ENCODE peak calls at places on chromosomes 12 and 14, in eight cellular contexts. P is fibroblast of the aortic adventitia, T is omental fat pad, B is T-helper 1 cell, U is left lung, S is aorta, Z is thoracic aorta, H is AG20443. Y is an unnamed sample.

GRCh38 chr14:28536889-28537288 is 229.7 kb upstream of the FOXG1 start:
- DNase-seq in Z (no peak), U (no peak), S (no peak), P (no peak), B (no peak), H (no peak), T (no peak), Y (no peak)

GRCh38 chr12:78671295-78671694 is 193.3 kb upstream of the SYT1 start:
- DNase-seq in H (no peak), T (no peak), S (no peak), U (no peak), P (peak; percentile 87), B (no peak), Z (no peak), Y (no peak)

GRCh38 chr14:36646664-36647416 is 14.8 kb upstream of the PAX9 start:
- DNase-seq in H (peak; percentile 57), U (peak; percentile 80), Z (no peak), B (no peak), P (no peak), T (no peak), S (no peak), Y (no peak)

GRCh38 chr12:57320639-57321038 is 69.7 kb upstream of the STAC3 start:
- DNase-seq in S (no peak), T (no peak), U (no peak), Z (no peak), H (no peak), B (no peak), P (no peak), Y (no peak)

GRCh38 chr12:131537267-131537920 is 173.5 kb upstream of the SFSWAP start:
- DNase-seq in H (peak; percentile 4), B (no peak), P (no peak), T (no peak), U (no peak), Z (no peak), S (no peak), Y (no peak)

GRCh38 chr14:61460853-61461611 is 139.7 kb downstream of the PRKCH start:
- DNase-seq in U (no peak), T (no peak), H (no peak), S (no peak), Z (no peak), B (no peak), P (no peak), Y (no peak)

GRCh38 chr12:67698711-67699603 is 50.4 kb downstream of the DYRK2 start:
- DNase-seq in U (no peak), T (no peak), B (no peak), H (peak; percentile 62), Z (no peak), P (peak; percentile 55), S (no peak), Y (peak; percentile 65)

GRCh38 chr12:57260366-57260765 is 9.4 kb upstream of the STAC3 start:
- DNase-seq in Z (no peak), U (no peak), T (no peak), H (no peak), B (no peak), S (no peak), P (no peak), Y (no peak)

GRCh38 chr12:6613015-6613775 is 6.0 kb upstream of the CHD4 start:
- DNase-seq in P (peak; percentile 75), S (peak; percentile 85), U (peak; percentile 82), Z (peak; percentile 69), H (peak; percentile 68), T (no peak), B (no peak), Y (no peak)

GRCh38 chr14:74584966-74585365 is 27.1 kb downstream of the LTBP2 start:
- DNase-seq in T (no peak), Z (no peak), H (no peak), P (no peak), B (no peak), S (peak; percentile 46), U (peak; percentile 2), Y (no peak)

GRCh38 chr12:50514526-50515276 is 9.9 kb downstream of the DIP2B start:
- DNase-seq in H (no peak), U (no peak), Z (no peak), S (no peak), B (no peak), P (no peak), T (no peak), Y (no peak)

GRCh38 chr12:116861331-116861730 is 19.9 kb downstream of the HRK start:
- DNase-seq in B (no peak), Z (no peak), S (peak; percentile 81), P (peak; percentile 65), T (no peak), U (no peak), H (peak; percentile 92), Y (no peak)

GRCh38 chr12:56189336-56189917 is at the start of gene SMARCC2:
- DNase-seq in H (peak; percentile 97), B (peak; percentile 84), U (peak; percentile 97), S (peak; percentile 94), P (peak; percentile 86), Z (peak; percentile 47), T (peak; percentile 88), Y (peak; percentile 86)

GRCh38 chr14:72739446-72740405 is 154.2 kb downstream of the DPF3 start:
- DNase-seq in T (no peak), H (no peak), U (no peak), Z (no peak), P (no peak), S (no peak), B (no peak), Y (peak; percentile 5)

GRCh38 chr14:34059925-34060746 is 109.3 kb upstream of the EGLN3 start:
- DNase-seq in H (peak; percentile 94), S (peak; percentile 87), Z (peak; percentile 21), T (peak; percentile 33), P (peak; percentile 57), B (peak; percentile 20), U (peak; percentile 94), Y (peak; percentile 62)

GRCh38 chr14:103067231-103067954 is 10.0 kb upstream of the CDC42BPB start:
- DNase-seq in S (peak; percentile 46), P (peak; percentile 91), Z (no peak), B (no peak), H (peak; percentile 55), U (no peak), T (no peak), Y (no peak)

GRCh38 chr12:76915381-76916169 is 36.8 kb upstream of the CSRP2 start:
- DNase-seq in Z (no peak), T (no peak), U (no peak), H (peak; percentile 54), B (no peak), S (no peak), P (peak; percentile 57), Y (no peak)

GRCh38 chr14:48391661-48392060 is 716.3 kb upstream of the MDGA2 start:
- DNase-seq in T (no peak), B (no peak), H (no peak), S (no peak), U (no peak), Z (no peak), P (no peak), Y (no peak)

GRCh38 chr14:39035336-39035735 is 67.7 kb downstream of the SEC23A start:
- DNase-seq in U (no peak), H (no peak), P (no peak), B (no peak), S (no peak), Z (no peak), T (no peak), Y (no peak)

GRCh38 chr14:105119410-105120025 is 49.1 kb downstream of the JAG2 start:
- DNase-seq in P (no peak), U (peak; percentile 59), H (peak; percentile 8), T (no peak), S (no peak), B (no peak), Z (no peak), Y (no peak)

GRCh38 chr12:39905152-39905551 is 200.7 kb downstream of the SLC2A13 start:
- DNase-seq in B (no peak), H (peak; percentile 88), Z (no peak), T (no peak), U (no peak), P (peak; percentile 73), S (peak; percentile 48), Y (no peak)

GRCh38 chr12:6222009-6222702 is 22.0 kb downstream of the CD9 start:
- DNase-seq in Z (no peak), U (no peak), S (no peak), T (no peak), P (no peak), H (no peak), B (no peak), Y (no peak)

GRCh38 chr14:94396628-94397210 is 8.3 kb upstream of the SERPINA1 start:
- DNase-seq in B (no peak), T (no peak), Z (no peak), P (no peak), S (no peak), H (no peak), U (no peak), Y (no peak)

GRCh38 chr14:39368261-39368959 is 63.8 kb downstream of the FBXO33 start:
- DNase-seq in B (no peak), H (peak; percentile 79), S (peak; percentile 54), T (no peak), Z (no peak), U (no peak), P (peak; percentile 85), Y (no peak)

GRCh38 chr14:38405851-38406630 is 150.1 kb upstream of the CLEC14A start:
- DNase-seq in U (no peak), H (peak; percentile 14), B (no peak), P (peak; percentile 26), Z (no peak), T (no peak), S (no peak), Y (no peak)

GRCh38 chr12:45464699-45465098 is 248.8 kb downstream of the ANO6 start:
- DNase-seq in P (no peak), H (no peak), S (no peak), Z (no peak), B (no peak), U (no peak), T (no peak), Y (no peak)

GRCh38 chr12:45186762-45187161 is 29.1 kb upstream of the ANO6 start:
- DNase-seq in B (no peak), U (no peak), Z (no peak), P (no peak), H (no peak), S (no peak), T (no peak), Y (no peak)

GRCh38 chr14:45664668-45665356 is 411.8 kb upstream of the MIS18BP1 start:
- DNase-seq in S (no peak), T (no peak), Z (no peak), B (no peak), H (no peak), U (peak; percentile 8), P (no peak), Y (no peak)

GRCh38 chr12:19998968-19999792 is 369.2 kb upstream of the PDE3A start:
- DNase-seq in P (no peak), T (no peak), S (no peak), U (no peak), B (no peak), Z (no peak), H (no peak), Y (no peak)

GRCh38 chr12:234891-235415 is 21.0 kb upstream of the SLC6A12 start:
- DNase-seq in S (no peak), T (no peak), P (no peak), U (no peak), B (no peak), Z (no peak), H (no peak), Y (no peak)